ENCODE peak calls at places on chromosomes 16 and 17, in four cellular contexts. One of them, this sample, is unnamed.

GRCh38 chr17:8823279-8823678 is 24.1 kb upstream of the MFSD6L start:
- DNase-seq in activated T-cell treated with anti-CD3 and anti-CD28 coated beads for 24 hours: no peak
- DNase-seq in NAMALWA: no peak
- DNase-seq in upper lobe of right lung: no peak
- DNase-seq in this sample: no peak

GRCh38 chr17:74373838-74374606 is 6.7 kb downstream of the GPR142 start:
- DNase-seq in upper lobe of right lung: no peak
- DNase-seq in NAMALWA: no peak
- DNase-seq in activated T-cell treated with anti-CD3 and anti-CD28 coated beads for 24 hours: no peak
- DNase-seq in this sample: no peak

GRCh38 chr17:43976956-43977837 is 23.5 kb upstream of the PYY start:
- DNase-seq in upper lobe of right lung: no peak
- DNase-seq in NAMALWA: no peak
- DNase-seq in activated T-cell treated with anti-CD3 and anti-CD28 coated beads for 24 hours: no peak
- DNase-seq in this sample: no peak

GRCh38 chr17:72967963-72968585 is 124.4 kb downstream of the SLC39A11 start:
- DNase-seq in activated T-cell treated with anti-CD3 and anti-CD28 coated beads for 24 hours: no peak
- DNase-seq in NAMALWA: no peak
- DNase-seq in upper lobe of right lung: no peak
- DNase-seq in this sample: no peak

GRCh38 chr17:77842148-77842905 is 116.2 kb upstream of the TNRC6C start:
- DNase-seq in NAMALWA: no peak
- DNase-seq in upper lobe of right lung: peak
- DNase-seq in activated T-cell treated with anti-CD3 and anti-CD28 coated beads for 24 hours: peak
- DNase-seq in this sample: no peak

GRCh38 chr16:5621826-5622225 is 524.2 kb upstream of the EEF2KMT start:
- DNase-seq in activated T-cell treated with anti-CD3 and anti-CD28 coated beads for 24 hours: no peak
- DNase-seq in NAMALWA: no peak
- DNase-seq in upper lobe of right lung: no peak
- DNase-seq in this sample: no peak

GRCh38 chr16:20747030-20747816 is 5.6 kb upstream of the THUMPD1 start:
- DNase-seq in upper lobe of right lung: no peak
- DNase-seq in activated T-cell treated with anti-CD3 and anti-CD28 coated beads for 24 hours: no peak
- DNase-seq in NAMALWA: no peak
- DNase-seq in this sample: peak

GRCh38 chr16:54077412-54077821 is 209.2 kb downstream of the IRX3 start:
- DNase-seq in upper lobe of right lung: no peak
- DNase-seq in NAMALWA: no peak
- DNase-seq in activated T-cell treated with anti-CD3 and anti-CD28 coated beads for 24 hours: no peak
- DNase-seq in this sample: no peak

GRCh38 chr17:38556234-38556633 is 49.5 kb downstream of the SRCIN1 start:
- DNase-seq in activated T-cell treated with anti-CD3 and anti-CD28 coated beads for 24 hours: no peak
- DNase-seq in NAMALWA: no peak
- DNase-seq in upper lobe of right lung: no peak
- DNase-seq in this sample: no peak

GRCh38 chr16:3074860-3075545 is 9.6 kb downstream of the IL32 start:
- DNase-seq in activated T-cell treated with anti-CD3 and anti-CD28 coated beads for 24 hours: peak
- DNase-seq in upper lobe of right lung: no peak
- DNase-seq in NAMALWA: peak
- DNase-seq in this sample: peak

GRCh38 chr17:51119415-51120356 is 982 bp downstream of the SPAG9 start:
- DNase-seq in upper lobe of right lung: peak
- DNase-seq in activated T-cell treated with anti-CD3 and anti-CD28 coated beads for 24 hours: peak
- DNase-seq in NAMALWA: peak
- DNase-seq in this sample: peak

GRCh38 chr17:32881054-32881453 is 4.1 kb upstream of the MYO1D start:
- DNase-seq in upper lobe of right lung: no peak
- DNase-seq in activated T-cell treated with anti-CD3 and anti-CD28 coated beads for 24 hours: no peak
- DNase-seq in NAMALWA: peak
- DNase-seq in this sample: no peak

GRCh38 chr16:88376053-88376834 is 6.5 kb upstream of the ZNF469 start:
- DNase-seq in NAMALWA: no peak
- DNase-seq in upper lobe of right lung: peak
- DNase-seq in activated T-cell treated with anti-CD3 and anti-CD28 coated beads for 24 hours: no peak
- DNase-seq in this sample: no peak

GRCh38 chr16:57374067-57374534 is 1.8 kb downstream of the CX3CL1 start:
- DNase-seq in NAMALWA: no peak
- DNase-seq in upper lobe of right lung: no peak
- DNase-seq in activated T-cell treated with anti-CD3 and anti-CD28 coated beads for 24 hours: no peak
- DNase-seq in this sample: no peak

GRCh38 chr16:5551909-5552308 is 454.3 kb upstream of the EEF2KMT start:
- DNase-seq in NAMALWA: no peak
- DNase-seq in upper lobe of right lung: no peak
- DNase-seq in activated T-cell treated with anti-CD3 and anti-CD28 coated beads for 24 hours: no peak
- DNase-seq in this sample: no peak

GRCh38 chr16:52552643-52553042 is 5.7 kb upstream of the TOX3 start:
- DNase-seq in NAMALWA: no peak
- DNase-seq in activated T-cell treated with anti-CD3 and anti-CD28 coated beads for 24 hours: no peak
- DNase-seq in upper lobe of right lung: no peak
- DNase-seq in this sample: no peak

GRCh38 chr17:32586666-32587065 is 99.9 kb downstream of the CDK5R1 start:
- DNase-seq in upper lobe of right lung: no peak
- DNase-seq in activated T-cell treated with anti-CD3 and anti-CD28 coated beads for 24 hours: no peak
- DNase-seq in NAMALWA: no peak
- DNase-seq in this sample: no peak

GRCh38 chr16:90034504-90034903 is 15.2 kb upstream of the DBNDD1 start:
- DNase-seq in NAMALWA: no peak
- DNase-seq in upper lobe of right lung: no peak
- DNase-seq in activated T-cell treated with anti-CD3 and anti-CD28 coated beads for 24 hours: no peak
- DNase-seq in this sample: no peak

GRCh38 chr16:89269805-89270665 is 52.5 kb downstream of the ZNF778 start:
- DNase-seq in activated T-cell treated with anti-CD3 and anti-CD28 coated beads for 24 hours: no peak
- DNase-seq in upper lobe of right lung: no peak
- DNase-seq in NAMALWA: no peak
- DNase-seq in this sample: no peak

GRCh38 chr17:47727704-47728036 is 5.4 kb upstream of the TBX21 start:
- DNase-seq in activated T-cell treated with anti-CD3 and anti-CD28 coated beads for 24 hours: no peak
- DNase-seq in upper lobe of right lung: no peak
- DNase-seq in NAMALWA: no peak
- DNase-seq in this sample: no peak

GRCh38 chr17:68460715-68461114 is 3.4 kb upstream of the WIPI1 start:
- DNase-seq in activated T-cell treated with anti-CD3 and anti-CD28 coated beads for 24 hours: no peak
- DNase-seq in NAMALWA: no peak
- DNase-seq in upper lobe of right lung: no peak
- DNase-seq in this sample: peak

GRCh38 chr16:272633-273546 is 2.9 kb downstream of the RGS11 start:
- DNase-seq in activated T-cell treated with anti-CD3 and anti-CD28 coated beads for 24 hours: no peak
- DNase-seq in upper lobe of right lung: no peak
- DNase-seq in NAMALWA: no peak
- DNase-seq in this sample: no peak

GRCh38 chr17:34378664-34379101 is 15.7 kb upstream of the CCL1 start:
- DNase-seq in NAMALWA: peak
- DNase-seq in upper lobe of right lung: no peak
- DNase-seq in activated T-cell treated with anti-CD3 and anti-CD28 coated beads for 24 hours: peak
- DNase-seq in this sample: peak

GRCh38 chr17:77501751-77502625 is 361.2 kb downstream of the SEC14L1 start:
- DNase-seq in activated T-cell treated with anti-CD3 and anti-CD28 coated beads for 24 hours: no peak
- DNase-seq in NAMALWA: no peak
- DNase-seq in upper lobe of right lung: peak
- DNase-seq in this sample: no peak

GRCh38 chr16:82082543-82083244 is 47.6 kb downstream of the HSD17B2 start:
- DNase-seq in upper lobe of right lung: no peak
- DNase-seq in NAMALWA: no peak
- DNase-seq in activated T-cell treated with anti-CD3 and anti-CD28 coated beads for 24 hours: no peak
- DNase-seq in this sample: no peak

GRCh38 chr16:87700406-87701065 is 65.2 kb downstream of the KLHDC4 start:
- DNase-seq in NAMALWA: no peak
- DNase-seq in activated T-cell treated with anti-CD3 and anti-CD28 coated beads for 24 hours: no peak
- DNase-seq in upper lobe of right lung: no peak
- DNase-seq in this sample: no peak

GRCh38 chr17:66401364-66401763 is 99.0 kb downstream of the PRKCA start:
- DNase-seq in activated T-cell treated with anti-CD3 and anti-CD28 coated beads for 24 hours: no peak
- DNase-seq in upper lobe of right lung: no peak
- DNase-seq in NAMALWA: no peak
- DNase-seq in this sample: no peak

GRCh38 chr16:89449726-89450335 is 40.5 kb downstream of the ANKRD11 start:
- DNase-seq in upper lobe of right lung: no peak
- DNase-seq in NAMALWA: no peak
- DNase-seq in activated T-cell treated with anti-CD3 and anti-CD28 coated beads for 24 hours: no peak
- DNase-seq in this sample: peak

GRCh38 chr17:80169784-80170500 is at the start of gene CARD14:
- DNase-seq in activated T-cell treated with anti-CD3 and anti-CD28 coated beads for 24 hours: no peak
- DNase-seq in upper lobe of right lung: no peak
- DNase-seq in NAMALWA: no peak
- DNase-seq in this sample: no peak

GRCh38 chr16:2854700-2855309 is 3.2 kb downstream of the PRSS22 start:
- DNase-seq in activated T-cell treated with anti-CD3 and anti-CD28 coated beads for 24 hours: no peak
- DNase-seq in NAMALWA: peak
- DNase-seq in upper lobe of right lung: no peak
- DNase-seq in this sample: peak